ENCODE peak calls at places on chromosomes 2 and 18, in ten cellular contexts. D is left lung, Z is PC-9, A is body of pancreas, I is dorsolateral prefrontal cortex, H is NB4, W is GM12864, L is prostate gland, B is HFF-Myc, V is GM06990. U is an unnamed sample.

GRCh38 chr2:18149660-18150246 is 271.3 kb downstream of the KCNS3 start:
- DNase-seq in D (no peak), Z (no peak), A (no peak), I (no peak), H (peak; percentile 53), W (peak; percentile 4), L (no peak), B (no peak), V (no peak), U (peak; percentile 67)

GRCh38 chr2:124437811-124438210 is 412.7 kb downstream of the CNTNAP5 start:
- DNase-seq in D (no peak), Z (no peak), A (no peak), I (no peak), H (peak; percentile 16), W (no peak), L (no peak), B (no peak), V (no peak), U (no peak)

GRCh38 chr18:79512461-79513380 is 117.0 kb downstream of the NFATC1 start:
- DNase-seq in D (peak; percentile 22), Z (no peak), A (peak; percentile 8), I (no peak), H (no peak), W (no peak), L (no peak), B (no peak), V (no peak), U (no peak)

GRCh38 chr2:39871291-39871761 is 92.3 kb upstream of the THUMPD2 start:
- DNase-seq in D (no peak), Z (no peak), A (no peak), I (peak; percentile 52), H (peak; percentile 91), W (no peak), L (no peak), B (peak; percentile 97), V (no peak), U (peak; percentile 75)

GRCh38 chr2:61853086-61853847 is 593 bp downstream of the FAM161A start:
- DNase-seq in D (no peak), Z (peak; percentile 40), A (peak; percentile 76), I (no peak), H (peak; percentile 15), W (peak; percentile 18), L (peak; percentile 68), B (no peak), V (no peak), U (peak; percentile 28)

GRCh38 chr2:27977623-27978312 is 87.2 kb downstream of the BABAM2 start:
- DNase-seq in D (no peak), Z (peak; percentile 55), A (no peak), I (no peak), H (peak; percentile 42), W (no peak), L (no peak), B (peak; percentile 79), V (no peak), U (peak; percentile 85)

GRCh38 chr18:48942554-48943261 is 8.1 kb downstream of the SMAD7 start:
- DNase-seq in D (no peak), Z (peak; percentile 75), A (peak; percentile 83), I (no peak), H (no peak), W (no peak), L (no peak), B (peak; percentile 94), V (no peak), U (peak; percentile 94)

GRCh38 chr2:200318940-200319435 is 12.5 kb downstream of the SPATS2L start:
- DNase-seq in D (no peak), Z (no peak), A (no peak), I (no peak), H (no peak), W (no peak), L (no peak), B (no peak), V (no peak), U (no peak)

GRCh38 chr18:27619259-27619772 is 434.2 kb upstream of the CHST9 start:
- DNase-seq in D (no peak), Z (no peak), A (no peak), I (no peak), H (no peak), W (no peak), L (no peak), B (no peak), V (no peak), U (no peak)

DNA sequence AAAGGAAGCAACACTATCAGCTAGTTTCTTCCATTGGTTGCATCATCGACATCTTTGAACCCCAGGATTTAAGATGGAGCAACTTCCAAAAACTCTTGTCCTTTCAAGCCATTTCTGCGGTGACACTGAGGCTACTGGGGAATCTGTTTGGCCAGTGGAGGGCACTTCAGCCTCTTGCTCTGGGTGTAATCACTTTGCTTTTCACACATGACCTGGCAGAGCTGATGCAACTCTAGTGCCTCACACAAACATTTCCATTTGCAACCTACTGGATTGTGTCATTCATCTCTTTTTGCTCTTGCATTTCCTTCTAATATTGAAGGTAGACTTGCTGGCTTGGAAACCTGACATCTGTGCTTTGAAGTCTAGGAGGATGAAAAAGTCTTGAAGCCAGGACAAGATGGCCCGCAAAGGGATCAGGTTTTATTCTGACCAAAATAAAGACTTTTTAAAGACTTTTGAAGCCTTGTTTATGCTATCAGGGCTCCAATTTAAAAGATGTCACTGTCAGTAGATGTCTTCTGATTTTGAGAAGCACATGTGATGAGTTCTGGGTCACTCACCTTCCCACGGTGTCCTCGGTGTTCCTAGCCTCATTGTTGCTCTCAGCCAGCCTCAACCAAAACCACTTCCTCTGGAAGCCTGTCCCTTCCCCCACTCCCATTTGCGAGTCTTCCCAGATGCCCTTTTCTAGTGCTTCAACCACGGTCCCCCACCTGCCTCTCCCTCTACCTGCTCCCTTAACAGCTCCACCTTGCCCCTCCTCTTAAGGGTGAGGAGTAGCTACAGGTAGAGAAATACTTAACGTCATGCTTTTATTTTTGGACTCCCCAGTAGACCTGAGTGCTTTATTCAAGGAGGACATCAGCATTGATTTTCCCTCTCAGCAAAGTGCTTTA is 69.7 kb upstream of the KCNE4 start:
- DNase-seq in D (peak; percentile 57), Z (peak; percentile 67), A (peak; percentile 76), I (no peak), H (peak; percentile 83), W (no peak), L (no peak), B (peak; percentile 40), V (no peak), U (peak; percentile 91)
- TF ChIP-seq CTCF in D (no peak), Z (peak; percentile 79), A (peak; percentile 81), I (peak; percentile 68), H (peak; percentile 54), W (peak; percentile 23), L (no peak), B (peak; percentile 51), V (peak; percentile 51), U (peak; percentile 73)

GRCh38 chr2:46350030-46350699 is 53.0 kb downstream of the EPAS1 start:
- DNase-seq in D (no peak), Z (no peak), A (no peak), I (no peak), H (peak; percentile 51), W (no peak), L (no peak), B (no peak), V (no peak), U (no peak)
- H3K4me3 ChIP-seq in D (no peak overlapping the region), Z (no peak overlapping the region), A (no peak overlapping the region), I (no peak overlapping the region), H (no peak overlapping the region), W (no peak overlapping the region), L (no peak overlapping the region), B (no peak overlapping the region), V (no peak overlapping the region), U (no peak overlapping the region)

DNA sequence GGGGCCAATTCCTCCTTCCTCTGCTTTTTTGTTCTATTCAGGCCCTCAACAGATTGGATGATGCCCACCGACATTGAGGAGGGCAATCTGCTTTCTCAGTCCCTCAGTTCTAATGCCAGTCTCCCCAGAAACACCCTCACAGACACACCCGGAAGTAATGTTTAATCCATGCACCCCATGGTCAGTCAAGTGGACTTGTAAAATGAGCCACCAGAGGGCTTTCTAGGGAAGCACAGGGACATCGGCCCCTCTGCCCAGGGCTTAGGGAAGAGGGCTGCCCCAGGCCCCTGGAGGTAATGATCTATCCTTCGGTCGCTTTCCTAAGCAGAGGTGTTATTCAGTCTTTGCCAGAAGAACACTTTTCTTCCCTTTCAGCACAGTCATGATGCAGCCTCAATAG is 107.4 kb downstream of the PDCL3 start:
- DNase-seq in D (no peak), Z (no peak), A (no peak), I (no peak), H (no peak), W (no peak), L (no peak), B (no peak), V (no peak), U (no peak)
- TF ChIP-seq CTCF in D (no peak), Z (peak; percentile 21), A (peak; percentile 21), I (no peak), H (no peak), W (no peak), L (no peak), B (no peak), V (no peak), U (no peak)

DNA sequence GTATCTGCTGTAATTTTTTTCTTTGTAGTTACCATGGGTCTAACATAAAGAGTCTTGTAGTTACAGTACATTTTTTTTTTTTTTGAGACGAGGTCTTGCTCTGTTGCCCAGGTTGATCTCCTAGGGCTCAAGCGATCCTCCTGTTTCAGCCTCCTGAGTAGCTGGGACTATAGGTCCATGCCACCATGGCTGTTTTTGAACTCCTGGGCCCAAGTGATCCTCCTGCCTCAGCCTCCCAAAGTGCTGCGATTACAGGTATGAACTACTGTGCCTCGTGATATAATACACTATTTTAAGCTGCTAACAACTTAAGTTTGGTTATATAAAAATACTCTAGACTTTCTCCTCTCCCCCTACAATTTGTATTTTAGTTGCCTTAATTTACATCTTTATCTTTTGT is 46.3 kb downstream of the ASB1 start:
- DNase-seq in D (no peak), Z (no peak), A (no peak), I (no peak), H (no peak), W (no peak), L (no peak), B (no peak), V (no peak), U (no peak)
- H3K4me3 ChIP-seq in D (no peak overlapping the region), Z (no peak overlapping the region), A (no peak overlapping the region), I (no peak overlapping the region), H (no peak overlapping the region), W (no peak overlapping the region), L (no peak overlapping the region), B (no peak overlapping the region), V (no peak overlapping the region), U (no peak overlapping the region)

GRCh38 chr2:237614151-237614720 is 13.2 kb upstream of the LRRFIP1 start:
- DNase-seq in D (no peak), Z (peak; percentile 91), A (peak; percentile 72), I (no peak), H (peak; percentile 82), W (no peak), L (no peak), B (no peak), V (no peak), U (peak; percentile 70)

GRCh38 chr2:237615631-237616249 is 11.6 kb upstream of the LRRFIP1 start:
- DNase-seq in D (no peak), Z (no peak), A (no peak), I (no peak), H (no peak), W (no peak), L (no peak), B (no peak), V (no peak), U (no peak)

GRCh38 chr2:237612527-237613357 is 14.6 kb upstream of the LRRFIP1 start:
- DNase-seq in D (no peak), Z (no peak), A (no peak), I (no peak), H (no peak), W (no peak), L (no peak), B (no peak), V (no peak), U (no peak)

GRCh38 chr2:237616373-237617304 is 10.7 kb upstream of the LRRFIP1 start:
- DNase-seq in D (peak; percentile 19), Z (no peak), A (no peak), I (no peak), H (no peak), W (no peak), L (no peak), B (peak; percentile 69), V (no peak), U (peak; percentile 76)

GRCh38 chr2:237613679-237614078 is 13.7 kb upstream of the LRRFIP1 start:
- DNase-seq in D (no peak), Z (no peak), A (no peak), I (no peak), H (no peak), W (no peak), L (no peak), B (no peak), V (no peak), U (no peak)
- TF ChIP-seq CTCF in D (no peak), Z (no peak), A (no peak), I (no peak), H (no peak), W (no peak), L (no peak), B (no peak), V (no peak), U (no peak)